ENCODE peak calls at places on chromosomes 1 and 21, in nine cellular contexts. One of them, this sample, is unnamed.

GRCh38 chr1:188170935-188171334 is 1342.2 kb downstream of the PLA2G4A start:
- DNase-seq in H1: no peak
- DNase-seq in prostate gland: no peak
- DNase-seq in heart left ventricle: no peak
- DNase-seq in ovary: no peak
- DNase-seq in transverse colon: no peak
- DNase-seq in right lobe of liver: no peak
- DNase-seq in tibial nerve: no peak
- DNase-seq in breast epithelium: no peak
- DNase-seq in this sample: no peak

GRCh38 chr1:200960236-200960947 is 63.1 kb downstream of the KIF21B start:
- DNase-seq in H1: no peak
- DNase-seq in prostate gland: no peak
- DNase-seq in heart left ventricle: no peak
- DNase-seq in ovary: no peak
- DNase-seq in transverse colon: no peak
- DNase-seq in right lobe of liver: no peak
- DNase-seq in tibial nerve: no peak
- DNase-seq in breast epithelium: no peak
- DNase-seq in this sample: no peak

GRCh38 chr1:113072757-113073456 is at the start of gene LRIG2:
- DNase-seq in H1: peak; percentile 98
- DNase-seq in prostate gland: peak; percentile 99
- DNase-seq in heart left ventricle: peak; percentile 98
- DNase-seq in ovary: peak; percentile 97
- DNase-seq in transverse colon: peak; percentile 100
- DNase-seq in right lobe of liver: peak; percentile 98
- DNase-seq in tibial nerve: peak; percentile 99
- DNase-seq in breast epithelium: peak; percentile 99
- DNase-seq in this sample: peak; percentile 100

GRCh38 chr1:25006770-25007169 is 76.7 kb upstream of the RUNX3 start:
- DNase-seq in H1: no peak
- DNase-seq in prostate gland: peak; percentile 12
- DNase-seq in heart left ventricle: no peak
- DNase-seq in ovary: peak; percentile 23
- DNase-seq in transverse colon: no peak
- DNase-seq in right lobe of liver: no peak
- DNase-seq in tibial nerve: peak; percentile 23
- DNase-seq in breast epithelium: no peak
- DNase-seq in this sample: peak; percentile 34

GRCh38 chr1:3598051-3598471 is 13.2 kb downstream of the MEGF6 start:
- DNase-seq in H1: no peak
- DNase-seq in prostate gland: no peak
- DNase-seq in heart left ventricle: peak; percentile 54
- DNase-seq in ovary: no peak
- DNase-seq in transverse colon: no peak
- DNase-seq in right lobe of liver: no peak
- DNase-seq in tibial nerve: no peak
- DNase-seq in breast epithelium: no peak
- DNase-seq in this sample: peak; percentile 51

GRCh38 chr21:45056505-45056904 is 17.9 kb upstream of the ADARB1 start:
- DNase-seq in H1: no peak
- DNase-seq in prostate gland: no peak
- DNase-seq in heart left ventricle: no peak
- DNase-seq in ovary: no peak
- DNase-seq in transverse colon: no peak
- DNase-seq in right lobe of liver: no peak
- DNase-seq in tibial nerve: no peak
- DNase-seq in breast epithelium: no peak
- DNase-seq in this sample: no peak

GRCh38 chr1:31413405-31414005 is 492 bp downstream of the SERINC2 start:
- DNase-seq in H1: no peak
- DNase-seq in prostate gland: peak; percentile 80
- DNase-seq in heart left ventricle: peak; percentile 86
- DNase-seq in ovary: peak; percentile 51
- DNase-seq in transverse colon: peak; percentile 90
- DNase-seq in right lobe of liver: peak; percentile 89
- DNase-seq in tibial nerve: peak; percentile 37
- DNase-seq in breast epithelium: peak; percentile 84
- DNase-seq in this sample: peak; percentile 77

GRCh38 chr1:200029624-200030074 is 2.1 kb downstream of the NR5A2 start:
- DNase-seq in H1: no peak
- DNase-seq in prostate gland: no peak
- DNase-seq in heart left ventricle: no peak
- DNase-seq in ovary: no peak
- DNase-seq in transverse colon: no peak
- DNase-seq in right lobe of liver: no peak
- DNase-seq in tibial nerve: no peak
- DNase-seq in breast epithelium: no peak
- DNase-seq in this sample: no peak

GRCh38 chr1:109067883-109068282 is 7.9 kb downstream of the TAF13 start:
- DNase-seq in H1: no peak
- DNase-seq in prostate gland: no peak
- DNase-seq in heart left ventricle: no peak
- DNase-seq in ovary: no peak
- DNase-seq in transverse colon: no peak
- DNase-seq in right lobe of liver: no peak
- DNase-seq in tibial nerve: no peak
- DNase-seq in breast epithelium: no peak
- DNase-seq in this sample: no peak

DNA sequence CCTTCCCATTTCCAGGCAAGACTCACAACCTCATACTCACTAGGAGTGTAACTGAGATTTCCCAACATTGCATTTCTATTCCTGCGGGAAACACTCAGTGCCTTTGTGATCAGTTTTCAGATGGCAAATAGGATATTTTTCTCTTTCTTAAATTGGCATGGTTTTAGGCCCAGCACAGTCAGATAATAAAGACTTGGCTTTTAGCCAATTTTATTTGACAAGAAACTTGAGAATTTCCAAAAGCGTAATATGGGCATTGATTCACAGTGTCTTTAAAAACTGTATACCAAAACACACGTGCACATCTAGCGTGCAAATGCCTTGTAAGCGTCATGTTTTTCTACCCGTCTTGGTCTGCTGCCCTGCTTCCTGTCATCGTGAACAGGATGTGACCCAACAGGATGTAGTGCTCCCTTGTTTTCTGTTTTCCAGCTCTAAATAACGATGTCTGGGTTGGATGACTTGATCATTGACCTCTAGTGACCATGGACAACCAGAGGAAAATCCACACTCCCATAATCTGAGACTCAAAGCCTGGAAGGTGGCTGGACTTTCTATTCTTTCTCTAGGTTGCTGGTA is 24.7 kb upstream of the SLC44A3 start:
- DNase-seq in H1: no peak
- DNase-seq in prostate gland: no peak
- DNase-seq in heart left ventricle: no peak
- DNase-seq in ovary: no peak
- DNase-seq in transverse colon: no peak
- DNase-seq in right lobe of liver: no peak
- DNase-seq in tibial nerve: no peak
- DNase-seq in breast epithelium: no peak
- DNase-seq in this sample: no peak
- H3K27ac ChIP-seq in H1: no peak overlapping the region
- H3K27ac ChIP-seq in prostate gland: no peak overlapping the region
- H3K27ac ChIP-seq in heart left ventricle: no peak overlapping the region
- H3K27ac ChIP-seq in ovary: no peak overlapping the region
- H3K27ac ChIP-seq in transverse colon: no peak overlapping the region
- H3K27ac ChIP-seq in right lobe of liver: no peak overlapping the region
- H3K27ac ChIP-seq in tibial nerve: no peak overlapping the region
- H3K27ac ChIP-seq in breast epithelium: no peak overlapping the region
- H3K27ac ChIP-seq in this sample: no peak overlapping the region

GRCh38 chr1:155001438-155001687 is 1.2 kb upstream of the ZBTB7B start:
- DNase-seq in H1: no peak
- DNase-seq in prostate gland: no peak
- DNase-seq in heart left ventricle: no peak
- DNase-seq in ovary: no peak
- DNase-seq in transverse colon: no peak
- DNase-seq in right lobe of liver: no peak
- DNase-seq in tibial nerve: no peak
- DNase-seq in breast epithelium: no peak
- DNase-seq in this sample: no peak

GRCh38 chr1:155000725-155001437 is 1.7 kb upstream of the ZBTB7B start:
- DNase-seq in H1: no peak
- DNase-seq in prostate gland: peak; percentile 97
- DNase-seq in heart left ventricle: peak; percentile 93
- DNase-seq in ovary: peak; percentile 92
- DNase-seq in transverse colon: peak; percentile 97
- DNase-seq in right lobe of liver: peak; percentile 93
- DNase-seq in tibial nerve: peak; percentile 68
- DNase-seq in breast epithelium: peak; percentile 99
- DNase-seq in this sample: peak; percentile 93

GRCh38 chr1:155002479-155003226 is at the start of gene ZBTB7B:
- DNase-seq in H1: no peak
- DNase-seq in prostate gland: peak; percentile 49
- DNase-seq in heart left ventricle: no peak
- DNase-seq in ovary: peak; percentile 64
- DNase-seq in transverse colon: peak; percentile 54
- DNase-seq in right lobe of liver: peak; percentile 55
- DNase-seq in tibial nerve: no peak
- DNase-seq in breast epithelium: no peak
- DNase-seq in this sample: no peak

GRCh38 chr1:155003227-155003765 is 694 bp downstream of the ZBTB7B start:
- DNase-seq in H1: no peak
- DNase-seq in prostate gland: no peak
- DNase-seq in heart left ventricle: no peak
- DNase-seq in ovary: peak; percentile 69
- DNase-seq in transverse colon: peak; percentile 43
- DNase-seq in right lobe of liver: peak; percentile 32
- DNase-seq in tibial nerve: no peak
- DNase-seq in breast epithelium: no peak
- DNase-seq in this sample: peak; percentile 38

GRCh38 chr1:155001688-155002474 is 721 bp upstream of the ZBTB7B start:
- DNase-seq in H1: peak; percentile 97
- DNase-seq in prostate gland: peak; percentile 100
- DNase-seq in heart left ventricle: peak; percentile 100
- DNase-seq in ovary: peak; percentile 100
- DNase-seq in transverse colon: peak; percentile 100
- DNase-seq in right lobe of liver: peak; percentile 100
- DNase-seq in tibial nerve: peak; percentile 100
- DNase-seq in breast epithelium: peak; percentile 100
- DNase-seq in this sample: peak; percentile 100
- TF ChIP-seq CTCF in H1: peak; percentile 29
- TF ChIP-seq CTCF in prostate gland: peak; percentile 48
- TF ChIP-seq CTCF in heart left ventricle: peak; percentile 47
- TF ChIP-seq CTCF in ovary: no peak
- TF ChIP-seq CTCF in transverse colon: peak; percentile 44
- TF ChIP-seq CTCF in right lobe of liver: peak; percentile 39
- TF ChIP-seq CTCF in tibial nerve: peak; percentile 48
- TF ChIP-seq CTCF in breast epithelium: peak; percentile 9
- TF ChIP-seq CTCF in this sample: peak; percentile 17

GRCh38 chr1:91885716-91886506 is at the start of gene TGFBR3:
- DNase-seq in H1: no peak
- DNase-seq in prostate gland: peak; percentile 91
- DNase-seq in heart left ventricle: peak; percentile 95
- DNase-seq in ovary: peak; percentile 96
- DNase-seq in transverse colon: peak; percentile 86
- DNase-seq in right lobe of liver: peak; percentile 96
- DNase-seq in tibial nerve: peak; percentile 89
- DNase-seq in breast epithelium: peak; percentile 82
- DNase-seq in this sample: peak; percentile 93
- TF ChIP-seq POLR2A in H1: peak; percentile 27
- TF ChIP-seq POLR2A in prostate gland: peak; percentile 82
- TF ChIP-seq POLR2A in heart left ventricle: peak; percentile 89
- TF ChIP-seq POLR2A in ovary: peak; percentile 78
- TF ChIP-seq POLR2A in transverse colon: peak; percentile 83
- TF ChIP-seq POLR2A in right lobe of liver: peak; percentile 87
- TF ChIP-seq POLR2A in tibial nerve: peak; percentile 92
- TF ChIP-seq POLR2A in breast epithelium: peak; percentile 51
- TF ChIP-seq POLR2A in this sample: no peak

DNA sequence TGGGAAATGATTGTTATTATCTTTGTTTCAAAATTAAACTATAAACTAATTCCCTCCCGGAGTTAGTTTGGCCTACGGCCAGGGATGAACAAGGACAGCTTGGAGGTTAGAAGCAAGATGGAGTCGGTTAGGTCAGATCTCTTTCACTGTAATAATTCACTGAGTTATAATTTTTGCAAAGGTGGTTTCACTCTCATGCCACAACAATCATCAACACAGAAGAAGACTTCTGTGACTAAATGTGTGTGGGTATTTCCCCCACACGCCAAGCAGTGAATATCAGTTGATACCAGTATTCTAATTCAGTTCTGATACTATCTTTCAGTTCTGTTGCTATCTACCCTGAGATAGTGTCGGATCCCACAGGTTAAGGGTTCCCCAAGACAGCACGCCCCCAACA is 215.1 kb downstream of the S1PR1 start:
- DNase-seq in H1: no peak
- DNase-seq in prostate gland: no peak
- DNase-seq in heart left ventricle: no peak
- DNase-seq in ovary: no peak
- DNase-seq in transverse colon: no peak
- DNase-seq in right lobe of liver: no peak
- DNase-seq in tibial nerve: no peak
- DNase-seq in breast epithelium: no peak
- DNase-seq in this sample: no peak
- H3K27ac ChIP-seq in H1: no peak overlapping the region
- H3K27ac ChIP-seq in prostate gland: no peak overlapping the region
- H3K27ac ChIP-seq in heart left ventricle: no peak overlapping the region
- H3K27ac ChIP-seq in ovary: no peak overlapping the region
- H3K27ac ChIP-seq in transverse colon: no peak overlapping the region
- H3K27ac ChIP-seq in right lobe of liver: no peak overlapping the region
- H3K27ac ChIP-seq in tibial nerve: no peak overlapping the region
- H3K27ac ChIP-seq in breast epithelium: no peak overlapping the region
- H3K27ac ChIP-seq in this sample: no peak overlapping the region

GRCh38 chr1:214602764-214603657 is at the start of gene CENPF:
- DNase-seq in H1: peak; percentile 98
- DNase-seq in prostate gland: peak; percentile 95
- DNase-seq in heart left ventricle: peak; percentile 96
- DNase-seq in ovary: peak; percentile 96
- DNase-seq in transverse colon: peak; percentile 94
- DNase-seq in right lobe of liver: peak; percentile 91
- DNase-seq in tibial nerve: peak; percentile 91
- DNase-seq in breast epithelium: peak; percentile 96
- DNase-seq in this sample: peak; percentile 99
- TF ChIP-seq CTCF in H1: peak; percentile 2
- TF ChIP-seq CTCF in prostate gland: peak; percentile 20
- TF ChIP-seq CTCF in heart left ventricle: peak; percentile 46
- TF ChIP-seq CTCF in ovary: peak; percentile 11
- TF ChIP-seq CTCF in transverse colon: peak; percentile 29
- TF ChIP-seq CTCF in right lobe of liver: peak; percentile 34
- TF ChIP-seq CTCF in tibial nerve: peak; percentile 43
- TF ChIP-seq CTCF in breast epithelium: no peak
- TF ChIP-seq CTCF in this sample: no peak

This sample was measured in testis.